ENCODE peak calls at places on chromosome 3, in nine cellular contexts. B is lower lobe of right lung, P is tibial artery, H is fibroblast of lung, A is left ventricle myocardium inferior, N is body of pancreas, X is thoracic aorta, L is OCI-LY7, Z is testis. M is an unnamed sample.

GRCh38 chr3:105139851-105140560 is 226.7 kb upstream of the ALCAM start:
- DNase-seq in X (no peak), L (no peak), Z (no peak), A (no peak), N (no peak), B (peak; percentile 64), H (no peak), P (no peak), M (no peak)

GRCh38 chr3:154090116-154090420 is 31.1 kb upstream of the ARHGEF26 start:
- DNase-seq in Z (no peak), B (peak; percentile 46), X (no peak), P (no peak), L (no peak), A (no peak), H (no peak), N (no peak), M (no peak)

GRCh38 chr3:65006300-65006739 is 318.5 kb upstream of the ADAMTS9 start:
- DNase-seq in X (no peak), P (no peak), N (no peak), H (peak; percentile 75), B (no peak), A (no peak), Z (no peak), L (no peak), M (no peak)

GRCh38 chr3:140931801-140932200 is 9.8 kb upstream of the SLC25A36 start:
- DNase-seq in N (no peak), X (no peak), B (no peak), Z (no peak), P (no peak), H (no peak), A (no peak), L (no peak), M (no peak)

GRCh38 chr3:41447701-41448100 is 248.4 kb downstream of the CTNNB1 start:
- DNase-seq in P (no peak), Z (no peak), B (no peak), A (no peak), L (no peak), H (no peak), N (no peak), X (no peak), M (no peak)

GRCh38 chr3:23800731-23801130 is 5.0 kb upstream of the UBE2E1 start:
- DNase-seq in N (no peak), H (peak; percentile 65), B (no peak), X (no peak), Z (no peak), P (no peak), L (peak; percentile 69), A (no peak), M (no peak)

GRCh38 chr3:55426486-55426885 is 60.6 kb downstream of the WNT5A start:
- DNase-seq in H (no peak), P (no peak), Z (no peak), X (no peak), B (no peak), L (no peak), N (no peak), A (no peak), M (no peak)

GRCh38 chr3:129996073-129996472 is 21.6 kb downstream of the TRH start:
- DNase-seq in B (no peak), N (no peak), L (no peak), A (no peak), Z (no peak), X (no peak), H (no peak), P (no peak), M (no peak)

GRCh38 chr3:182697345-182697919 is 95.9 kb upstream of the ATP11B start:
- DNase-seq in H (no peak), X (no peak), B (no peak), P (no peak), Z (no peak), A (no peak), N (no peak), L (no peak), M (no peak)

GRCh38 chr3:45367451-45367850 is 20.9 kb upstream of the LARS2 start:
- DNase-seq in A (no peak), P (no peak), N (no peak), L (no peak), B (no peak), X (no peak), Z (no peak), H (peak; percentile 78), M (no peak)

GRCh38 chr3:29758108-29759020 is 477.5 kb downstream of the RBMS3 start:
- DNase-seq in X (no peak), H (peak; percentile 97), N (peak; percentile 8), P (no peak), A (no peak), L (no peak), Z (no peak), B (no peak), M (no peak)

GRCh38 chr3:136752046-136752326 is 192 bp downstream of the STAG1 start:
- DNase-seq in Z (no peak), A (no peak), N (no peak), X (no peak), B (no peak), L (peak; percentile 74), P (no peak), H (no peak), M (no peak)

GRCh38 chr3:14640157-14640562 is 11.4 kb upstream of the CCDC174 start:
- DNase-seq in B (no peak), A (no peak), L (no peak), Z (no peak), H (no peak), X (no peak), P (no peak), N (no peak), M (peak; percentile 57)

GRCh38 chr3:46539443-46540005 is 26.6 kb downstream of the LRRC2 start:
- DNase-seq in Z (no peak), A (no peak), X (no peak), N (no peak), P (no peak), L (peak; percentile 62), H (no peak), B (no peak), M (no peak)

GRCh38 chr3:69282191-69282590 is 103.7 kb downstream of the FRMD4B start:
- DNase-seq in X (no peak), B (no peak), P (no peak), N (peak; percentile 15), L (no peak), Z (peak; percentile 35), H (no peak), A (no peak), M (no peak)

GRCh38 chr3:73365756-73366397 is 258.9 kb downstream of the PDZRN3 start:
- DNase-seq in N (peak; percentile 40), X (peak; percentile 29), A (peak; percentile 72), H (peak; percentile 73), Z (peak; percentile 48), B (no peak), L (no peak), P (peak; percentile 73), M (peak; percentile 88)

GRCh38 chr3:154678271-154678670 is 248.3 kb upstream of the GPR149 start:
- DNase-seq in B (no peak), Z (no peak), H (no peak), A (no peak), X (no peak), P (no peak), L (no peak), N (no peak), M (no peak)

GRCh38 chr3:195221015-195221853 is 49.7 kb downstream of the XXYLT1 start:
- DNase-seq in N (no peak), A (no peak), B (no peak), X (no peak), L (no peak), Z (peak; percentile 61), H (peak; percentile 49), P (peak; percentile 48), M (peak; percentile 49)

GRCh38 chr3:184145120-184145524 is 10.0 kb downstream of the EIF2B5 start:
- DNase-seq in A (peak; percentile 45), N (peak; percentile 78), P (no peak), B (peak; percentile 51), X (no peak), Z (peak; percentile 71), L (peak; percentile 66), H (peak; percentile 56), M (peak; percentile 26)

GRCh38 chr3:184144505-184144904 is 9.3 kb downstream of the EIF2B5 start:
- DNase-seq in A (no peak), X (no peak), B (no peak), L (no peak), N (no peak), Z (no peak), H (no peak), P (no peak), M (no peak)

GRCh38 chr3:184142199-184142598 is 7.0 kb downstream of the EIF2B5 start:
- DNase-seq in P (no peak), N (no peak), L (no peak), A (no peak), B (no peak), X (no peak), H (no peak), Z (no peak), M (no peak)

GRCh38 chr3:184145881-184146280 is 9.3 kb upstream of the DVL3 start:
- DNase-seq in H (no peak), Z (no peak), L (no peak), X (no peak), N (no peak), P (no peak), B (no peak), A (no peak), M (no peak)

GRCh38 chr3:184143327-184143726 is 8.2 kb downstream of the EIF2B5 start:
- DNase-seq in B (no peak), Z (no peak), H (no peak), L (no peak), A (no peak), N (no peak), P (no peak), X (no peak), M (no peak)
- H3K4me3 ChIP-seq in B (no peak overlapping the region), Z (no peak overlapping the region), H (no peak overlapping the region), L (no peak overlapping the region), A (no peak overlapping the region), N (no peak overlapping the region), P (no peak overlapping the region), X (no peak overlapping the region), M (no peak overlapping the region)

GRCh38 chr3:75781079-75781745 is 4.1 kb downstream of the ZNF717 start:
- DNase-seq in A (no peak), L (no peak), H (no peak), B (no peak), N (no peak), P (no peak), Z (no peak), X (no peak), M (no peak)

GRCh38 chr3:75782506-75782905 is 2.8 kb downstream of the ZNF717 start:
- DNase-seq in L (no peak), P (no peak), A (no peak), X (no peak), H (no peak), B (no peak), N (no peak), Z (no peak), M (no peak)
- H3K9me3 ChIP-seq in L (no peaks in the 10 kb centered on the region), P (no peaks in the 10 kb centered on the region), A (peaks cover 24% of the 10 kb centered on the region), X (no peaks in the 10 kb centered on the region), H (no peaks in the 10 kb centered on the region), B (no peaks in the 10 kb centered on the region), N (peaks cover 16% of the 10 kb centered on the region), Z (no peaks in the 10 kb centered on the region), M (no peaks in the 10 kb centered on the region)

GRCh38 chr3:126472277-126473006 is 3.2 kb downstream of the ZXDC start:
- DNase-seq in N (peak; percentile 87), L (peak; percentile 15), A (peak; percentile 39), Z (peak; percentile 43), P (peak; percentile 91), B (peak; percentile 88), H (peak; percentile 81), X (peak; percentile 68), M (peak; percentile 50)
- H3K4me3 ChIP-seq in N (no peak overlapping the region), L (peak overlapping the region; percentile 76), A (peak overlapping the region; percentile 81), Z (no peak overlapping the region), P (peak overlapping the region; percentile 75), B (peak overlapping the region; percentile 81), H (peak overlapping the region; percentile 29), X (peak overlapping the region; percentile 87), M (no peak overlapping the region)

GRCh38 chr3:16472593-16472992 is 40.9 kb downstream of the RFTN1 start:
- DNase-seq in L (no peak), A (no peak), H (no peak), B (no peak), P (no peak), Z (no peak), X (no peak), N (no peak), M (no peak)
- H3K9me3 ChIP-seq in L (peaks cover 16% of the 10 kb centered on the region), A (peaks cover 14% of the 10 kb centered on the region), H (no peaks in the 10 kb centered on the region), B (no peaks in the 10 kb centered on the region), P (no peaks in the 10 kb centered on the region), Z (no peaks in the 10 kb centered on the region), X (peaks cover 5% of the 10 kb centered on the region), N (no peaks in the 10 kb centered on the region), M (peaks cover 5% of the 10 kb centered on the region)

M was measured in MG63.